ENCODE peak calls at places on chromosome 17, in ten cellular contexts. One of them, this sample, is unnamed.

GRCh38 chr17:72336026-72336803 is 215.4 kb downstream of the SOX9 start:
- DNase-seq in AG09309: no peak
- DNase-seq in fibroblast of lung: peak; percentile 69
- DNase-seq in Caco-2: no peak
- DNase-seq in CD8-positive, alpha-beta T cell: no peak
- DNase-seq in IMR-90: no peak
- DNase-seq in fibroblast of mammary gland: no peak
- DNase-seq in AG04450: no peak
- DNase-seq in dorsolateral prefrontal cortex: no peak
- DNase-seq in lung: no peak
- DNase-seq in this sample: no peak

GRCh38 chr17:19409509-19409908 is 1.5 kb upstream of the RNF112 start:
- DNase-seq in AG09309: no peak
- DNase-seq in fibroblast of lung: peak; percentile 90
- DNase-seq in Caco-2: peak; percentile 28
- DNase-seq in CD8-positive, alpha-beta T cell: no peak
- DNase-seq in IMR-90: peak; percentile 91
- DNase-seq in fibroblast of mammary gland: peak; percentile 89
- DNase-seq in AG04450: peak; percentile 74
- DNase-seq in dorsolateral prefrontal cortex: peak; percentile 69
- DNase-seq in lung: no peak
- DNase-seq in this sample: no peak

GRCh38 chr17:77356690-77357201 is 216.0 kb downstream of the SEC14L1 start:
- DNase-seq in AG09309: no peak
- DNase-seq in fibroblast of lung: no peak
- DNase-seq in Caco-2: no peak
- DNase-seq in CD8-positive, alpha-beta T cell: no peak
- DNase-seq in IMR-90: no peak
- DNase-seq in fibroblast of mammary gland: no peak
- DNase-seq in AG04450: no peak
- DNase-seq in dorsolateral prefrontal cortex: peak; percentile 12
- DNase-seq in lung: peak; percentile 28
- DNase-seq in this sample: no peak

GRCh38 chr17:31448467-31449077 is 57.1 kb downstream of the RAB11FIP4 start:
- DNase-seq in AG09309: no peak
- DNase-seq in fibroblast of lung: peak; percentile 46
- DNase-seq in Caco-2: no peak
- DNase-seq in CD8-positive, alpha-beta T cell: no peak
- DNase-seq in IMR-90: peak; percentile 62
- DNase-seq in fibroblast of mammary gland: peak; percentile 38
- DNase-seq in AG04450: peak; percentile 32
- DNase-seq in dorsolateral prefrontal cortex: no peak
- DNase-seq in lung: no peak
- DNase-seq in this sample: peak; percentile 11

GRCh38 chr17:82993005-82993404 is 86.4 kb upstream of the METRNL start:
- DNase-seq in AG09309: no peak
- DNase-seq in fibroblast of lung: no peak
- DNase-seq in Caco-2: no peak
- DNase-seq in CD8-positive, alpha-beta T cell: no peak
- DNase-seq in IMR-90: no peak
- DNase-seq in fibroblast of mammary gland: no peak
- DNase-seq in AG04450: no peak
- DNase-seq in dorsolateral prefrontal cortex: no peak
- DNase-seq in lung: no peak
- DNase-seq in this sample: no peak

GRCh38 chr17:61387511-61388305 is 11.9 kb upstream of the TBX2 start:
- DNase-seq in AG09309: no peak
- DNase-seq in fibroblast of lung: no peak
- DNase-seq in Caco-2: no peak
- DNase-seq in CD8-positive, alpha-beta T cell: no peak
- DNase-seq in IMR-90: no peak
- DNase-seq in fibroblast of mammary gland: no peak
- DNase-seq in AG04450: no peak
- DNase-seq in dorsolateral prefrontal cortex: no peak
- DNase-seq in lung: no peak
- DNase-seq in this sample: no peak

GRCh38 chr17:51366866-51367265 is 106.5 kb downstream of the UTP18 start:
- DNase-seq in AG09309: no peak
- DNase-seq in fibroblast of lung: no peak
- DNase-seq in Caco-2: no peak
- DNase-seq in CD8-positive, alpha-beta T cell: no peak
- DNase-seq in IMR-90: no peak
- DNase-seq in fibroblast of mammary gland: no peak
- DNase-seq in AG04450: no peak
- DNase-seq in dorsolateral prefrontal cortex: no peak
- DNase-seq in lung: no peak
- DNase-seq in this sample: no peak

GRCh38 chr17:1574697-1575471 is 12.3 kb upstream of the PITPNA start:
- DNase-seq in AG09309: no peak
- DNase-seq in fibroblast of lung: no peak
- DNase-seq in Caco-2: no peak
- DNase-seq in CD8-positive, alpha-beta T cell: no peak
- DNase-seq in IMR-90: no peak
- DNase-seq in fibroblast of mammary gland: no peak
- DNase-seq in AG04450: no peak
- DNase-seq in dorsolateral prefrontal cortex: no peak
- DNase-seq in lung: no peak
- DNase-seq in this sample: no peak

GRCh38 chr17:57949649-57950048 is 5.6 kb downstream of the CUEDC1 start:
- DNase-seq in AG09309: no peak
- DNase-seq in fibroblast of lung: no peak
- DNase-seq in Caco-2: no peak
- DNase-seq in CD8-positive, alpha-beta T cell: no peak
- DNase-seq in IMR-90: no peak
- DNase-seq in fibroblast of mammary gland: no peak
- DNase-seq in AG04450: no peak
- DNase-seq in dorsolateral prefrontal cortex: peak; percentile 14
- DNase-seq in lung: peak; percentile 77
- DNase-seq in this sample: no peak

GRCh38 chr17:49183801-49184200 is 26.6 kb downstream of the GNGT2 start:
- DNase-seq in AG09309: no peak
- DNase-seq in fibroblast of lung: no peak
- DNase-seq in Caco-2: no peak
- DNase-seq in CD8-positive, alpha-beta T cell: no peak
- DNase-seq in IMR-90: no peak
- DNase-seq in fibroblast of mammary gland: no peak
- DNase-seq in AG04450: no peak
- DNase-seq in dorsolateral prefrontal cortex: no peak
- DNase-seq in lung: no peak
- DNase-seq in this sample: no peak

GRCh38 chr17:79960788-79961522 is 74.7 kb downstream of the TBC1D16 start:
- DNase-seq in AG09309: no peak
- DNase-seq in fibroblast of lung: peak; percentile 26
- DNase-seq in Caco-2: no peak
- DNase-seq in CD8-positive, alpha-beta T cell: no peak
- DNase-seq in IMR-90: peak; percentile 26
- DNase-seq in fibroblast of mammary gland: no peak
- DNase-seq in AG04450: no peak
- DNase-seq in dorsolateral prefrontal cortex: peak; percentile 2
- DNase-seq in lung: no peak
- DNase-seq in this sample: no peak

GRCh38 chr17:30345527-30346075 is 11.7 kb upstream of the TMIGD1 start:
- DNase-seq in AG09309: no peak
- DNase-seq in fibroblast of lung: no peak
- DNase-seq in Caco-2: no peak
- DNase-seq in CD8-positive, alpha-beta T cell: no peak
- DNase-seq in IMR-90: no peak
- DNase-seq in fibroblast of mammary gland: peak; percentile 41
- DNase-seq in AG04450: no peak
- DNase-seq in dorsolateral prefrontal cortex: no peak
- DNase-seq in lung: no peak
- DNase-seq in this sample: no peak

GRCh38 chr17:3956558-3956957 is 7.7 kb downstream of the ATP2A3 start:
- DNase-seq in AG09309: no peak
- DNase-seq in fibroblast of lung: no peak
- DNase-seq in Caco-2: no peak
- DNase-seq in CD8-positive, alpha-beta T cell: no peak
- DNase-seq in IMR-90: no peak
- DNase-seq in fibroblast of mammary gland: no peak
- DNase-seq in AG04450: no peak
- DNase-seq in dorsolateral prefrontal cortex: no peak
- DNase-seq in lung: no peak
- DNase-seq in this sample: no peak

GRCh38 chr17:76124582-76125390 is 16.3 kb downstream of the FOXJ1 start:
- DNase-seq in AG09309: no peak
- DNase-seq in fibroblast of lung: no peak
- DNase-seq in Caco-2: no peak
- DNase-seq in CD8-positive, alpha-beta T cell: no peak
- DNase-seq in IMR-90: no peak
- DNase-seq in fibroblast of mammary gland: peak; percentile 14
- DNase-seq in AG04450: no peak
- DNase-seq in dorsolateral prefrontal cortex: no peak
- DNase-seq in lung: no peak
- DNase-seq in this sample: no peak

GRCh38 chr17:327296-327695 is 25.3 kb downstream of the RPH3AL start:
- DNase-seq in AG09309: no peak
- DNase-seq in fibroblast of lung: no peak
- DNase-seq in Caco-2: no peak
- DNase-seq in CD8-positive, alpha-beta T cell: no peak
- DNase-seq in IMR-90: no peak
- DNase-seq in fibroblast of mammary gland: no peak
- DNase-seq in AG04450: no peak
- DNase-seq in dorsolateral prefrontal cortex: peak; percentile 33
- DNase-seq in lung: no peak
- DNase-seq in this sample: no peak

GRCh38 chr17:63446981-63447687 is 1.0 kb upstream of the CYB561 start:
- DNase-seq in AG09309: no peak
- DNase-seq in fibroblast of lung: no peak
- DNase-seq in Caco-2: peak; percentile 76
- DNase-seq in CD8-positive, alpha-beta T cell: peak; percentile 12
- DNase-seq in IMR-90: no peak
- DNase-seq in fibroblast of mammary gland: no peak
- DNase-seq in AG04450: no peak
- DNase-seq in dorsolateral prefrontal cortex: no peak
- DNase-seq in lung: no peak
- DNase-seq in this sample: no peak

GRCh38 chr17:39663688-39664580 is 1.2 kb upstream of the TCAP start:
- DNase-seq in AG09309: no peak
- DNase-seq in fibroblast of lung: no peak
- DNase-seq in Caco-2: no peak
- DNase-seq in CD8-positive, alpha-beta T cell: no peak
- DNase-seq in IMR-90: no peak
- DNase-seq in fibroblast of mammary gland: no peak
- DNase-seq in AG04450: no peak
- DNase-seq in dorsolateral prefrontal cortex: no peak
- DNase-seq in lung: no peak
- DNase-seq in this sample: no peak
- H3K4me3 ChIP-seq in AG09309: no peak overlapping the region
- H3K4me3 ChIP-seq in fibroblast of lung: no peak overlapping the region
- H3K4me3 ChIP-seq in Caco-2: no peak overlapping the region
- H3K4me3 ChIP-seq in CD8-positive, alpha-beta T cell: no peak overlapping the region
- H3K4me3 ChIP-seq in IMR-90: no peak overlapping the region
- H3K4me3 ChIP-seq in fibroblast of mammary gland: no peak overlapping the region
- H3K4me3 ChIP-seq in AG04450: no peak overlapping the region
- H3K4me3 ChIP-seq in dorsolateral prefrontal cortex: no peak overlapping the region
- H3K4me3 ChIP-seq in lung: no peak overlapping the region
- H3K4me3 ChIP-seq in this sample: no peak overlapping the region

DNA sequence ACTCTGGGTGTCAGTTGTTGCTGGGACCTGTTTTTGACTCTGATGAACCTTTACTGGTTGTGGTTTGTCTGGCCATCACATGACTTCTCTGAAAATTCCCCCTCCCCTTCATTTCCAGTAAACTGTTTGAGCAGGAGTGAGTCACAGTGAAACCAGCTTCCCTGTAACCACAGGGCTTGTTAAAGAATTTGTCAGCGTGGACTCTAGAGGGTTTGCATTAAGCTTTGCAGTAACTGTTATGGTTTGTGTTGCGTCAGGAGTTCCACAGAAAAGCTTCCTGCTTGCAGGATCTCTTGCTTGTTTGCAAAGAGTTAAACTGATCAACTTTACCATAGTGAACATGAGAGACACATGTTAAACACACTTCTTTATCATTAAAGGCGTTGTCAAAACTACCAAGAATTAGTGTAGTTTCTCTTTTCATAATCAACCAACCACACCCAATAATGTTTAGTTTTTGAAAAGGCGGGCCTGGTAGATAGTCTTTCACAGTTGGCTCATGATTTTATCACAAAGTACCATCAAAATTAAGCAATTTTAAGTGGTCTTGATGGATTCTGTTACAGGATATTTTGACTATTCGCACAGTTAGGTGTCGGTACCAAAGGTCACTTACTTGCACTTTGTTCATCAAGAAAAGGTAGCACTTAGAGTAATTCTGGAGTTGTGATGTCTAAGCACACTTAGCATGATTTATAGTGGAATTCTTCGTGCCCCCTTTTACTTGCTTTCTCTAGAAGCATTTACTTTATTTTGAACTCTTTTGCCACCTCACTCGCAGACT is 79.3 kb downstream of the VMP1 start:
- DNase-seq in AG09309: peak; percentile 100
- DNase-seq in fibroblast of lung: peak; percentile 100
- DNase-seq in Caco-2: peak; percentile 93
- DNase-seq in CD8-positive, alpha-beta T cell: peak; percentile 55
- DNase-seq in IMR-90: peak; percentile 100
- DNase-seq in fibroblast of mammary gland: peak; percentile 100
- DNase-seq in AG04450: peak; percentile 99
- DNase-seq in dorsolateral prefrontal cortex: no peak
- DNase-seq in lung: peak; percentile 85
- DNase-seq in this sample: peak; percentile 100
- TF ChIP-seq CTCF in AG09309: no peak
- TF ChIP-seq CTCF in fibroblast of lung: no peak
- TF ChIP-seq CTCF in Caco-2: no peak
- TF ChIP-seq CTCF in CD8-positive, alpha-beta T cell: no peak
- TF ChIP-seq CTCF in IMR-90: no peak
- TF ChIP-seq CTCF in fibroblast of mammary gland: peak; percentile 15
- TF ChIP-seq CTCF in AG04450: no peak
- TF ChIP-seq CTCF in dorsolateral prefrontal cortex: no peak
- TF ChIP-seq CTCF in lung: no peak
- TF ChIP-seq CTCF in this sample: no peak

GRCh38 chr17:73591278-73592078 is 52.8 kb downstream of the SDK2 start:
- DNase-seq in AG09309: no peak
- DNase-seq in fibroblast of lung: no peak
- DNase-seq in Caco-2: no peak
- DNase-seq in CD8-positive, alpha-beta T cell: peak; percentile 57
- DNase-seq in IMR-90: no peak
- DNase-seq in fibroblast of mammary gland: no peak
- DNase-seq in AG04450: no peak
- DNase-seq in dorsolateral prefrontal cortex: no peak
- DNase-seq in lung: peak; percentile 30
- DNase-seq in this sample: no peak
- H3K4me3 ChIP-seq in AG09309: no peak overlapping the region
- H3K4me3 ChIP-seq in fibroblast of lung: no peak overlapping the region
- H3K4me3 ChIP-seq in Caco-2: no peak overlapping the region
- H3K4me3 ChIP-seq in CD8-positive, alpha-beta T cell: peak overlapping the region; percentile 36
- H3K4me3 ChIP-seq in IMR-90: no peak overlapping the region
- H3K4me3 ChIP-seq in fibroblast of mammary gland: no peak overlapping the region
- H3K4me3 ChIP-seq in AG04450: no peak overlapping the region
- H3K4me3 ChIP-seq in dorsolateral prefrontal cortex: no peak overlapping the region
- H3K4me3 ChIP-seq in lung: no peak overlapping the region
- H3K4me3 ChIP-seq in this sample: no peak overlapping the region

GRCh38 chr17:44623070-44623725 is 33.1 kb upstream of the MEIOC start:
- DNase-seq in AG09309: peak; percentile 21
- DNase-seq in fibroblast of lung: peak; percentile 67
- DNase-seq in Caco-2: no peak
- DNase-seq in CD8-positive, alpha-beta T cell: no peak
- DNase-seq in IMR-90: no peak
- DNase-seq in fibroblast of mammary gland: no peak
- DNase-seq in AG04450: no peak
- DNase-seq in dorsolateral prefrontal cortex: no peak
- DNase-seq in lung: no peak
- DNase-seq in this sample: no peak
- TF ChIP-seq CTCF in AG09309: no peak
- TF ChIP-seq CTCF in fibroblast of lung: no peak
- TF ChIP-seq CTCF in Caco-2: no peak
- TF ChIP-seq CTCF in CD8-positive, alpha-beta T cell: no peak
- TF ChIP-seq CTCF in IMR-90: no peak
- TF ChIP-seq CTCF in fibroblast of mammary gland: no peak
- TF ChIP-seq CTCF in AG04450: no peak
- TF ChIP-seq CTCF in dorsolateral prefrontal cortex: no peak
- TF ChIP-seq CTCF in lung: no peak
- TF ChIP-seq CTCF in this sample: no peak

This sample was measured in HFF-Myc.